ENCODE peak calls at places on chromosomes 7 and 10, in eight cellular contexts. X, T, J, O, Q, M, L and H are unnamed samples. For H3K9me3, the result is how much of the 10 kb centered on the place peaks cover.

GRCh38 chr7:50446542-50446960 is 3.6 kb downstream of the FIGNL1 start:
- DNase-seq in X (no peak), T (peak), J (no peak), O (no peak), Q (no peak), M (no peak), L (no peak), H (no peak)

GRCh38 chr10:3186365-3186764 is 13.8 kb upstream of the PITRM1 start:
- DNase-seq in X (no peak), T (no peak), J (no peak), O (no peak), Q (no peak), M (no peak), L (no peak), H (no peak)

GRCh38 chr10:31129261-31129660 is 97.6 kb upstream of the ZNF438 start:
- DNase-seq in X (no peak), T (peak), J (no peak), O (peak), Q (no peak), M (no peak), L (no peak), H (no peak)

GRCh38 chr10:3452683-3453388 is 280.3 kb upstream of the PITRM1 start:
- DNase-seq in X (no peak), T (peak), J (no peak), O (no peak), Q (no peak), M (no peak), L (no peak), H (no peak)

GRCh38 chr7:151518105-151518780 is 1.5 kb downstream of the RHEB start:
- DNase-seq in X (no peak), T (peak), J (peak), O (no peak), Q (peak), M (peak), L (peak), H (peak)

GRCh38 chr7:52260046-52260665 is 775.3 kb upstream of the POM121L12 start:
- DNase-seq in X (no peak), T (peak), J (no peak), O (no peak), Q (peak), M (no peak), L (no peak), H (no peak)

GRCh38 chr10:91462423-91462822 is 52.3 kb downstream of the HECTD2 start:
- DNase-seq in X (no peak), T (no peak), J (no peak), O (no peak), Q (no peak), M (no peak), L (no peak), H (no peak)

GRCh38 chr10:8817303-8817702 is 762.8 kb downstream of the GATA3 start:
- DNase-seq in X (no peak), T (no peak), J (no peak), O (no peak), Q (peak), M (no peak), L (no peak), H (no peak)

GRCh38 chr10:5125315-5126044 is 31.3 kb downstream of the AKR1C3 start:
- DNase-seq in X (no peak), T (no peak), J (no peak), O (no peak), Q (no peak), M (no peak), L (no peak), H (no peak)

GRCh38 chr7:141012696-141013344 is 1.9 kb downstream of the MRPS33 start:
- DNase-seq in X (no peak), T (no peak), J (no peak), O (no peak), Q (no peak), M (no peak), L (no peak), H (no peak)

DNA sequence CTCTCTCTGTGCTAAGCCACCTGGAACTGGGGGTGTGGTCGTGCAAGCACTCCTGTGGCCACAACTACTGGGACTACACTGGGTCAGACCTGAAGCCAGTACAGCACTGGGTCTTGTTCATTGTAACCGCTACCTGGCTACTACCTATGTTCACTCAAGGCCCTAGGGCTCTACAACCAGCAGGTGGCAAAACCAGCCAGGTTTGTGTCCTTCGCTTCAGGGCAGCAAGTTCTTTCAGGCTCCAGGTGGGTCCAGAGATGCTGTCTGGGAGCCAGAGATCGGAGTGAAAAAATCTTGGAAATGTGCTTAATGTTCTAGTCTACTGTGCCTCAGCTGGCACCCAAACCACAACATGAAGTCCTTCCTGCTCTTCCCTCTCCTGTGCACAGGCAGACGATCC is 171.6 kb upstream of the SORCS1 start:
- DNase-seq in X (no peak), T (no peak), J (no peak), O (no peak), Q (no peak), M (no peak), L (no peak), H (no peak)
- TF ChIP-seq CTCF in X (no peak), T (no peak), J (no peak), O (no peak), Q (no peak), M (no peak), L (no peak), H (no peak)

GRCh38 chr7:139777948-139778841 is at the start of gene HIPK2:
- DNase-seq in X (peak), T (peak), J (peak), O (peak), Q (peak), M (peak), L (peak), H (peak)
- H3K4me3 ChIP-seq in X (peak), T (peak), J (peak), O (peak), Q (peak), M (peak), L (peak), H (peak)

GRCh38 chr7:64516451-64516850 is 46.4 kb downstream of the ZNF680 start:
- DNase-seq in X (no peak), T (no peak), J (no peak), O (no peak), Q (no peak), M (no peak), L (no peak), H (no peak)

GRCh38 chr7:64521409-64521984 is 41.4 kb downstream of the ZNF680 start:
- DNase-seq in X (no peak), T (no peak), J (no peak), O (no peak), Q (no peak), M (no peak), L (no peak), H (no peak)

GRCh38 chr7:64515330-64515729 is 47.5 kb downstream of the ZNF680 start:
- DNase-seq in X (no peak), T (no peak), J (no peak), O (no peak), Q (no peak), M (no peak), L (no peak), H (no peak)

GRCh38 chr7:64515781-64516180 is 47.1 kb downstream of the ZNF680 start:
- DNase-seq in X (no peak), T (no peak), J (no peak), O (no peak), Q (no peak), M (no peak), L (no peak), H (no peak)
- H3K9me3 ChIP-seq in X (half or more), T (under half), J (half or more), O (half or more), Q (under half), M (half or more), L (under half), H (half or more)

DNA sequence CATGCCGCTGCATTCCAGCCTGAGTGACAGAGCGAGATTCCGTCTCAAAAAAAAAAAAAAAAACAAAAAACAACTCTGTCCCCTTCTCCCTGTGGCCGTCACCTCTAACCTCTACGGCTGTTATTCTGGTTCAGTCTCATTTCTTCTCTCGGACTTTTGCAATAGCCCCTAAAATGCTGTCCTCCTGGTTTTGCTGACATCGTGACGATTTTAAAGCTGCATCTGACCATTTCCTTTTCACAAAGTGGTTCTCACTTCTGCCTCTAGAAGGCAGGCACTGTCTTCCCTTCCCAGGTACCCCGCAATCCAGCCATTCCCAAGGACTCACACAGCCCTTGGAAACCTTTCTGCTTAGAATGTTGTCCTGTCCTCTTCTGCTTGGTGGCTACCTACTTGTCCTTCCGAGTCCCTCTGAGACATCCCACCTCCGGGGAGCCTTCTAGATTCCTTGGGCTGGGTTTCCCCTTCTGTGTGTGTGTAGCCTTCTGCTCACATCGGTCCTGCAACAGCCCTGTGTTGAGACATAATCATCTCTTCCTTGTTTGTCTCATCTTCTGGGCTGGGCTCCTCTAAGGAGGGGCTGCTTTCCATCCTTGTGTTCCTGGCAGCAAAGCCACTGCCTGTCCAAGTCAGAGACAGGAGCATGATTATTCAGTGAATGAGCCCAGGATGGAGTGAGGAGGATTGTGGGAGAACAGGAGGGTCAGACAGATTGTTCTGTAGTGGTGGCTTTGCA is 83.1 kb downstream of the GRK5 start:
- DNase-seq in X (no peak), T (no peak), J (no peak), O (no peak), Q (no peak), M (no peak), L (no peak), H (no peak)
- TF ChIP-seq CTCF in X (peak), T (peak), J (no peak), O (no peak), Q (peak), M (no peak), L (peak), H (no peak)

GRCh38 chr10:117550599-117551321 is 8.2 kb downstream of the EMX2 start:
- DNase-seq in X (no peak), T (no peak), J (no peak), O (no peak), Q (no peak), M (no peak), L (no peak), H (no peak)

GRCh38 chr10:117552759-117553158 is 10.2 kb downstream of the EMX2 start:
- DNase-seq in X (no peak), T (no peak), J (no peak), O (no peak), Q (no peak), M (no peak), L (no peak), H (no peak)

GRCh38 chr10:117552156-117552620 is 9.6 kb downstream of the EMX2 start:
- DNase-seq in X (no peak), T (no peak), J (no peak), O (no peak), Q (no peak), M (no peak), L (no peak), H (no peak)

GRCh38 chr10:117550042-117550441 is 7.5 kb downstream of the EMX2 start:
- DNase-seq in X (no peak), T (no peak), J (no peak), O (no peak), Q (no peak), M (no peak), L (no peak), H (no peak)

GRCh38 chr10:117551322-117552155 is 9.0 kb downstream of the EMX2 start:
- DNase-seq in X (no peak), T (no peak), J (no peak), O (no peak), Q (no peak), M (no peak), L (no peak), H (no peak)
- H3K4me3 ChIP-seq in X (no peak), T (no peak), J (peak), O (no peak), Q (no peak), M (no peak), L (no peak), H (no peak)

GRCh38 chr10:123742751-123743440 is 76.7 kb downstream of the GPR26 start:
- DNase-seq in X (no peak), T (no peak), J (no peak), O (no peak), Q (peak), M (no peak), L (no peak), H (no peak)
- H3K9me3 ChIP-seq in X (under half), T (under half), J (under half), O (under half), Q (under half), M (under half), L (under half), H (under half)

GRCh38 chr10:110642204-110642979 is 1.7 kb upstream of the RBM20 start:
- DNase-seq in X (no peak), T (no peak), J (no peak), O (no peak), Q (no peak), M (no peak), L (no peak), H (no peak)

GRCh38 chr10:110644598-110645462 is 694 bp downstream of the RBM20 start:
- DNase-seq in X (no peak), T (no peak), J (no peak), O (no peak), Q (peak), M (no peak), L (no peak), H (no peak)

GRCh38 chr10:110641256-110641655 is 2.9 kb upstream of the RBM20 start:
- DNase-seq in X (peak), T (peak), J (no peak), O (no peak), Q (peak), M (no peak), L (no peak), H (no peak)

GRCh38 chr10:110643670-110644597 is at the start of gene RBM20:
- DNase-seq in X (no peak), T (peak), J (no peak), O (no peak), Q (peak), M (no peak), L (no peak), H (no peak)

GRCh38 chr10:110642980-110643655 is 1.0 kb upstream of the RBM20 start:
- DNase-seq in X (no peak), T (peak), J (no peak), O (no peak), Q (no peak), M (no peak), L (no peak), H (no peak)
- TF ChIP-seq CTCF in X (no peak), T (no peak), J (no peak), O (no peak), Q (no peak), M (no peak), L (no peak), H (no peak)

GRCh38 chr7:27110977-27111752 is 8.7 kb upstream of the HOXA2 start:
- DNase-seq in X (no peak), T (no peak), J (no peak), O (no peak), Q (no peak), M (no peak), L (no peak), H (no peak)

GRCh38 chr7:27113991-27114866 is 11.7 kb upstream of the HOXA2 start:
- DNase-seq in X (peak), T (peak), J (peak), O (no peak), Q (peak), M (no peak), L (no peak), H (no peak)

GRCh38 chr7:27112960-27113949 is 10.8 kb upstream of the HOXA2 start:
- DNase-seq in X (peak), T (peak), J (peak), O (no peak), Q (peak), M (no peak), L (no peak), H (peak)

GRCh38 chr7:27111753-27112277 is 9.3 kb upstream of the HOXA2 start:
- DNase-seq in X (no peak), T (no peak), J (no peak), O (no peak), Q (no peak), M (no peak), L (no peak), H (no peak)

DNA sequence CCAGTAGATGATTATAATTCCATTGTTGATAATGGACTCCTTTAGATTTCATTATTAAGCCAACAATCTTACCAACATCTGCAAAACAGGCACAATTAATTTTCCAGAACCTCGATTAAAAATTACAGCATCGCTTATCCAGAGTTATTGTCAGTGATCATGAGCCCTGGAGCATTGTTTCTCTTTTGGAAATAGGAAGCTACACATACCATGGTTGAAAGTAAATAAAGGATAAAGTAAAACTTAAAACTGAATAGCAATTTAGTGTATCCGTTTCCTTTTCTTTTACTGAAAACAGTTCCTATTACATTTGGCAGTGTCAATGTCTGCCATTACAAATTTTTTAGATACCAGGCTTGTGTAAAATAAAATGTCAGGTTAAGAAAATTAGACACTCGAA is 9.9 kb upstream of the HOXA2 start:
- DNase-seq in X (no peak), T (no peak), J (no peak), O (no peak), Q (no peak), M (no peak), L (no peak), H (no peak)
- H3K4me3 ChIP-seq in X (peak), T (no peak), J (no peak), O (peak), Q (no peak), M (peak), L (peak), H (peak)